ENCODE peak calls at places on chromosomes 6 and 20, in ten cellular contexts. N is GM06990, Q is Peyer's patch, Z is tibial nerve, T is AG10803, G is foreskin fibroblast, R is body of pancreas, O is fibroblast of lung, F is GM12865, C is SJSA1. B is an unnamed sample.

GRCh38 chr6:167791036-167791779 is 35.5 kb upstream of the AFDN start:
- DNase-seq in N (no peak), Q (no peak), Z (no peak), T (no peak), G (no peak), R (peak), O (no peak), F (no peak), C (peak), B (no peak)

GRCh38 chr20:63822276-63822696 is 8.8 kb downstream of the ZBTB46 start:
- DNase-seq in N (no peak), Q (no peak), Z (no peak), T (no peak), G (no peak), R (no peak), O (no peak), F (no peak), C (no peak), B (no peak)

GRCh38 chr6:130760006-130760405 is 67.2 kb upstream of the SMLR1 start:
- DNase-seq in N (no peak), Q (no peak), Z (no peak), T (peak), G (peak), R (no peak), O (peak), F (peak), C (no peak), B (no peak)

GRCh38 chr20:15674253-15675145 is 898.7 kb downstream of the KIF16B start:
- DNase-seq in N (no peak), Q (no peak), Z (no peak), T (no peak), G (peak), R (no peak), O (no peak), F (no peak), C (no peak), B (no peak)

GRCh38 chr6:26309731-26310142 is 55.3 kb upstream of the BTN3A2 start:
- DNase-seq in N (no peak), Q (no peak), Z (no peak), T (peak), G (peak), R (no peak), O (peak), F (peak), C (no peak), B (no peak)

GRCh38 chr6:43509142-43509983 is 783 bp downstream of the LRRC73 start:
- DNase-seq in N (peak), Q (no peak), Z (no peak), T (no peak), G (peak), R (no peak), O (no peak), F (no peak), C (no peak), B (no peak)

GRCh38 chr20:60687213-60687612 is 564.8 kb upstream of the CDH4 start:
- DNase-seq in N (no peak), Q (no peak), Z (no peak), T (no peak), G (no peak), R (no peak), O (no peak), F (no peak), C (no peak), B (no peak)

GRCh38 chr6:114218831-114219230 is 124.0 kb downstream of the HS3ST5 start:
- DNase-seq in N (no peak), Q (no peak), Z (no peak), T (no peak), G (no peak), R (no peak), O (no peak), F (no peak), C (no peak), B (no peak)

GRCh38 chr6:76792394-76792793 is 670.9 kb downstream of the HTR1B start:
- DNase-seq in N (no peak), Q (no peak), Z (no peak), T (peak), G (peak), R (no peak), O (no peak), F (no peak), C (no peak), B (peak)

GRCh38 chr6:13794184-13794583 is 20.2 kb downstream of the MCUR1 start:
- DNase-seq in N (no peak), Q (no peak), Z (no peak), T (peak), G (peak), R (no peak), O (peak), F (peak), C (peak), B (peak)

GRCh38 chr20:5488823-5489222 is 172.1 kb upstream of the PROKR2 start:
- DNase-seq in N (no peak), Q (no peak), Z (no peak), T (no peak), G (no peak), R (no peak), O (no peak), F (no peak), C (no peak), B (no peak)

GRCh38 chr6:126947070-126947469 is 171.4 kb upstream of the RSPO3 start:
- DNase-seq in N (no peak), Q (no peak), Z (peak), T (peak), G (peak), R (no peak), O (no peak), F (no peak), C (no peak), B (no peak)

GRCh38 chr6:33620158-33620583 is 951 bp upstream of the ITPR3 start:
- DNase-seq in N (peak), Q (peak), Z (no peak), T (no peak), G (no peak), R (peak), O (peak), F (peak), C (no peak), B (no peak)

GRCh38 chr6:37452522-37452921 is 19.5 kb downstream of the CMTR1 start:
- DNase-seq in N (no peak), Q (no peak), Z (no peak), T (no peak), G (no peak), R (no peak), O (no peak), F (no peak), C (no peak), B (no peak)

GRCh38 chr6:107713214-107713962 is 110.7 kb downstream of the SCML4 start:
- DNase-seq in N (no peak), Q (no peak), Z (no peak), T (no peak), G (peak), R (no peak), O (no peak), F (peak), C (no peak), B (no peak)

GRCh38 chr6:107712523-107713213 is 111.4 kb downstream of the SCML4 start:
- DNase-seq in N (no peak), Q (no peak), Z (no peak), T (peak), G (peak), R (no peak), O (peak), F (peak), C (no peak), B (peak)

GRCh38 chr6:107711412-107711811 is 112.7 kb downstream of the SCML4 start:
- DNase-seq in N (no peak), Q (no peak), Z (no peak), T (no peak), G (no peak), R (no peak), O (no peak), F (no peak), C (no peak), B (no peak)

GRCh38 chr6:107714104-107714503 is 110.0 kb downstream of the SCML4 start:
- DNase-seq in N (no peak), Q (no peak), Z (no peak), T (no peak), G (no peak), R (no peak), O (no peak), F (no peak), C (no peak), B (no peak)

GRCh38 chr6:107711953-107712522 is 112.1 kb downstream of the SCML4 start:
- DNase-seq in N (no peak), Q (no peak), Z (no peak), T (peak), G (peak), R (no peak), O (no peak), F (no peak), C (no peak), B (no peak)
- H3K4me3 ChIP-seq in N (no peak), Q (no peak), Z (no peak), T (no peak), G (no peak), R (no peak), O (no peak), F (no peak), C (no peak), B (no peak)

DNA sequence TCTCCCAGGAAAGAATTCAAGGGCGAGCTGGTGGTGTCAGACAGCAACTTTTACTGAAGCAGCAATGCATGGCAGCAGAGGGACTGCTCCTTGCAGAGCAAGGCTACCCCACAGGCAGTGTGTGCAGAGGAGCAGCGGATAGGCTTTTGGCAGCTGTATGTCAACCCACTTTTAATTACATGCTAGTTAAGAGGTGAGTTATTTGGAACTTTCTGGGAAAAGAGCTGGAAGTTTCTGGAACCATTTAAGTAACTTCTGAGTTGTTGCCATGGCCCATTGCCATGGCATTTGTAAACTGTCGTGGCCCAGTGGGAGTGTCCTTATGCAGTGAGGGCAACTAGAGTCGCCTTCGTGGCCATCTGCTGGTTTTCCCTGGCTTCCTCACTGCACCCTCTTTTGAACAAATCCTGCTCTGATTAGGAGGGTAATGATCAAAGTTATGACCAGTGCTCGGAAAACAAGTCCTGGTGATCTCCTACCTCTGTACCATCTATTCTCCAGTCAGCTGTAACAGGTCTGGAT is 34.0 kb downstream of the BPIFB4 start:
- DNase-seq in N (no peak), Q (no peak), Z (no peak), T (peak), G (no peak), R (peak), O (no peak), F (no peak), C (no peak), B (no peak)
- H3K4me3 ChIP-seq in N (no peak), Q (no peak), Z (no peak), T (no peak), G (no peak), R (no peak), O (no peak), F (no peak), C (no peak), B (no peak)

GRCh38 chr20:58307270-58307669 is 2.2 kb upstream of the RAB22A start:
- DNase-seq in N (no peak), Q (no peak), Z (no peak), T (no peak), G (no peak), R (no peak), O (no peak), F (no peak), C (no peak), B (no peak)

GRCh38 chr20:58308290-58308679 is 1.2 kb upstream of the RAB22A start:
- DNase-seq in N (no peak), Q (no peak), Z (no peak), T (peak), G (no peak), R (no peak), O (no peak), F (no peak), C (no peak), B (no peak)

GRCh38 chr20:58303547-58303946 is 6.0 kb upstream of the RAB22A start:
- DNase-seq in N (no peak), Q (no peak), Z (no peak), T (no peak), G (peak), R (no peak), O (no peak), F (no peak), C (no peak), B (no peak)

GRCh38 chr20:58308680-58309527 is 611 bp upstream of the RAB22A start:
- DNase-seq in N (peak), Q (peak), Z (peak), T (peak), G (peak), R (peak), O (peak), F (peak), C (no peak), B (no peak)

DNA sequence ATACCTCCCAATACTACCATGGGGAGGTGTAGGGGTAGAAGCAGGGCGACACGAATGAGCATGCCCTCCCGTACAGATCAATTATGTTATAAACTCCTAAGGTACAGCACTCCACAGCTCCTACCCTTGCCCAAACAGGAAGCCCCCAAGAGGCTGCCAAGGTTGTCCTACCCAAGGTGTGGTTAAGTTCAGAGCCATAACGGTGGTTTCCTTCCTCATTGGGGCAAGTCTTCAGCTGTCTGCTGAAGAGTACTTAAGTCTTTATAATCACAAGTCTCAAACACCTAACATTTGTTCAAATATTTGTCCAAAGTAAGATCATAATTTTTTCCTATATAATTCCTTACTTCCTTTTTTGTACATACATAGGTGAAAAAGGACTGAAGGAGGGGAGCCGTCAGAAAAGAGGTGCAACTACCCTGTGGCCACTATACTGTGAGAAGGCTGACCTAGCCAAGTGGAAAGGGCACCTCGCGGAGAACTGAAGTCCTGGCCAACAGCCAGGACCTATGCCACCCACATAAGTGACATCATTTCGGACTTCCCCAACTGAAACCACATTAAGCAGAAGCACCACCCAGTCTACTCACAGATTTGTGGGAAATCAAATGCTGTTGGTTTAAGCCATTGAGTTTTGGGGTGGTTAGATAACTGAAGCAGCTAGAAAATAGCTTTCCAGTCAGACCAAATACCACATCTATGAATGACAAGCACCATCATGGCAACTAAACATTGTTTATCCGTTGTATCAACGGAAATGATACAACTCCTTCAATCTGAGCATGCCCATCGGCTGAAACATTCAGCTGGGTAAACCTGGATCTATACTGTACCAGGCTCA is 2.9 kb upstream of the RAB22A start:
- DNase-seq in N (peak), Q (no peak), Z (no peak), T (peak), G (peak), R (no peak), O (peak), F (peak), C (peak), B (peak)
- H3K4me3 ChIP-seq in N (no peak), Q (no peak), Z (no peak), T (no peak), G (no peak), R (no peak), O (no peak), F (no peak), C (no peak), B (no peak)

GRCh38 chr20:59158673-59159072 is 4.9 kb upstream of the ZNF831 start:
- DNase-seq in N (no peak), Q (no peak), Z (no peak), T (no peak), G (no peak), R (no peak), O (no peak), F (no peak), C (no peak), B (no peak)

GRCh38 chr20:59157064-59157463 is 6.6 kb upstream of the ZNF831 start:
- DNase-seq in N (no peak), Q (no peak), Z (no peak), T (no peak), G (no peak), R (no peak), O (no peak), F (no peak), C (no peak), B (no peak)

GRCh38 chr20:59157961-59158541 is 5.6 kb upstream of the ZNF831 start:
- DNase-seq in N (no peak), Q (no peak), Z (no peak), T (no peak), G (no peak), R (no peak), O (no peak), F (no peak), C (no peak), B (no peak)

GRCh38 chr20:59159822-59160740 is 3.5 kb upstream of the ZNF831 start:
- DNase-seq in N (no peak), Q (no peak), Z (no peak), T (no peak), G (no peak), R (no peak), O (no peak), F (no peak), C (no peak), B (no peak)

GRCh38 chr20:59159091-59159821 is 4.4 kb upstream of the ZNF831 start:
- DNase-seq in N (no peak), Q (no peak), Z (no peak), T (no peak), G (no peak), R (no peak), O (no peak), F (no peak), C (no peak), B (no peak)
- H3K4me3 ChIP-seq in N (no peak), Q (peak), Z (no peak), T (no peak), G (no peak), R (no peak), O (no peak), F (no peak), C (no peak), B (no peak)

GRCh38 chr6:73580247-73581149 is 59.7 kb upstream of the EEF1A1 start:
- DNase-seq in N (peak), Q (peak), Z (peak), T (peak), G (peak), R (peak), O (peak), F (peak), C (peak), B (peak)

GRCh38 chr6:73581293-73581692 is 60.5 kb upstream of the EEF1A1 start:
- DNase-seq in N (no peak), Q (no peak), Z (no peak), T (no peak), G (no peak), R (no peak), O (no peak), F (no peak), C (no peak), B (no peak)

GRCh38 chr6:73586416-73586974 is 65.7 kb upstream of the EEF1A1 start:
- DNase-seq in N (no peak), Q (no peak), Z (no peak), T (peak), G (peak), R (no peak), O (peak), F (peak), C (no peak), B (no peak)

GRCh38 chr6:73579851-73580246 is 59.0 kb upstream of the EEF1A1 start:
- DNase-seq in N (no peak), Q (no peak), Z (no peak), T (peak), G (peak), R (no peak), O (peak), F (peak), C (peak), B (peak)

GRCh38 chr6:73585566-73586415 is 65.0 kb upstream of the EEF1A1 start:
- DNase-seq in N (peak), Q (no peak), Z (no peak), T (peak), G (peak), R (peak), O (peak), F (peak), C (peak), B (peak)
- H3K4me3 ChIP-seq in N (peak), Q (peak), Z (peak), T (peak), G (peak), R (no peak), O (peak), F (peak), C (peak), B (peak)

GRCh38 chr20:38859070-38859690 is 53.7 kb downstream of the PPP1R16B start:
- DNase-seq in N (no peak), Q (no peak), Z (no peak), T (no peak), G (no peak), R (no peak), O (no peak), F (peak), C (no peak), B (no peak)
- H3K4me3 ChIP-seq in N (no peak), Q (no peak), Z (no peak), T (no peak), G (no peak), R (no peak), O (no peak), F (no peak), C (no peak), B (no peak)

DNA sequence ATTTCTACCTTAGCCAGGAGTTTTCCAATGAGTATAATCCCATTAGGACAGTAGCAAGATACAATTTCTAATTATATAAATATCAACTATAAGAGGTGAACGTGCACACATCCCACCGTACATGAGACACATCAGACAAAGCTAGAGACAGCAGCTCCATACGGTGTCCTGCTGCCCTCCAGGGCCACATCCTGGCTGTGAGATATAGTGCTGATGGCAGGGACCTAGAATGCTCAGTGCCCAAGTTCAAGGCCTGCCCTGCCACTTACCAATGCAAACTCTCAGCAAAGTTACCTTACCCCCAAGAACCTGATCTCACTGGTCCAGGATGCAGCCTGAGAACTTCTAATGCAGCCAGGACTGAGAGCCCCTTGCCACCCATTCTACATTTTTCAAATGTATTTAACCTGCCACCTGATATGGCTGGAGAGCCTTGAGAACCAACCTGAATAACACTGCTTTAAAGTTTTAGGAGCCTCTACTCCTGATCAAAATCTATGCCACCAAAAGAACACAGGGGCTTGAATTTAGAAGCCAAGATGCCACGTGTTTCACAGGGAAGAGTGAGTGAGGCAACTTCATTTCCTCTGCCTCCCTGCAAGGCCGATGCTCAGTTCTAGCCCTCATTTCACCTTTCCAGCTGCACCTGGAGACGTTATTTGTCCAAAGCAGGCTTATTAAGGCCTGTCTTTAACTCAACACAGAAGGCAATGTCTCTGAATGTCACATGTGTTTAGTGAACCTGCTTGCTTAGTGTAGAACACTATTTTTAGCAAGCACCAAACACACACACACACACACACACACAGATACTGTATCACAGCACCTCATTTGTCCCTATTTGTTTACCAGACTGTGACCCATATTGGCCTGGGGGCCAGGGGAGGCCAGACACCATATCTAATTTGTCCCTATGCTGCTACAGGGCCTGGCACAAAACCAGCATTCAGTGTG is 6.1 kb downstream of the NFATC2 start:
- DNase-seq in N (no peak), Q (no peak), Z (no peak), T (no peak), G (no peak), R (no peak), O (no peak), F (no peak), C (no peak), B (no peak)
- H3K4me3 ChIP-seq in N (no peak), Q (no peak), Z (no peak), T (no peak), G (no peak), R (no peak), O (no peak), F (no peak), C (no peak), B (no peak)

GRCh38 chr6:164166996-164167395 is 752.5 kb downstream of the QKI start:
- DNase-seq in N (no peak), Q (no peak), Z (no peak), T (no peak), G (no peak), R (no peak), O (no peak), F (no peak), C (no peak), B (no peak)
- H3K4me3 ChIP-seq in N (no peak), Q (no peak), Z (no peak), T (no peak), G (no peak), R (no peak), O (no peak), F (no peak), C (no peak), B (no peak)

B was measured in skeletal muscle cell.